ENCODE peak calls at places on chromosomes 5 and 9, in nine cellular contexts. U is colonic mucosa; V is stimulated activated CD8-positive, alpha-beta memory T cell treated with anti-CD3 and anti-CD28 coated beads, Interleukin-2, amount 100 ng/mL, for 1 hour; R is MM.1S; F is heart left ventricle; A is pons; C is SHP77; D is activated CD4-positive, alpha-beta T cell treated with anti-CD3 and anti-CD28 coated beads, Interleukin-2, amount 10 ng/mL, durations not matched to agents 24 days and 14 days; T is stimulated activated CD4-positive, alpha-beta T cell treated with anti-CD3 and anti-CD28 coated beads, Interleukin-15, amount 100 ng/mL, for 1 hour. Y is an unnamed sample.

GRCh38 chr5:135235551-135236100 is 163.4 kb downstream of the MACROH2A1 start:
- DNase-seq in T (no peak), F (no peak), R (no peak), C (no peak), V (no peak), U (no peak), D (no peak), A (no peak), Y (no peak)

GRCh38 chr5:79924936-79925893 is 65.8 kb downstream of the MTX3 start:
- DNase-seq in V (no peak), A (no peak), F (no peak), U (no peak), C (no peak), D (peak), R (peak), T (peak), Y (no peak)

GRCh38 chr5:32254987-32255900 is 57.5 kb downstream of the MTMR12 start:
- DNase-seq in V (no peak), A (no peak), T (no peak), R (no peak), F (no peak), U (no peak), C (no peak), D (no peak), Y (peak)

GRCh38 chr5:83524991-83525390 is 53.4 kb downstream of the VCAN start:
- DNase-seq in U (no peak), R (no peak), A (no peak), D (no peak), C (no peak), F (no peak), V (no peak), T (no peak), Y (no peak)

GRCh38 chr9:107737610-107737986 is 248.0 kb upstream of the KLF4 start:
- DNase-seq in R (no peak), A (no peak), V (no peak), C (no peak), D (no peak), U (no peak), F (no peak), T (no peak), Y (no peak)

GRCh38 chr9:134010774-134011173 is 14.5 kb upstream of the BRD3OS start:
- DNase-seq in U (no peak), T (no peak), F (no peak), R (no peak), V (no peak), C (no peak), A (no peak), D (no peak), Y (peak)

GRCh38 chr5:93280518-93280917 is 300.5 kb downstream of the NR2F1-AS1 start:
- DNase-seq in C (peak), A (no peak), F (no peak), T (no peak), R (no peak), U (no peak), V (no peak), D (no peak), Y (no peak)

GRCh38 chr9:17120203-17120602 is 14.6 kb upstream of the CNTLN start:
- DNase-seq in F (no peak), U (no peak), D (no peak), R (no peak), A (no peak), T (no peak), C (no peak), V (no peak), Y (no peak)

GRCh38 chr5:94709277-94709676 is 90.8 kb downstream of the SLF1 start:
- DNase-seq in T (no peak), A (no peak), U (no peak), C (no peak), R (no peak), V (no peak), D (no peak), F (no peak), Y (no peak)

GRCh38 chr9:137088121-137088520 is 1.3 kb downstream of the MAN1B1 start:
- DNase-seq in C (no peak), R (no peak), U (no peak), F (no peak), V (no peak), A (no peak), T (no peak), D (no peak), Y (no peak)

GRCh38 chr5:1011226-1011631 is 2.6 kb downstream of the NKD2 start:
- DNase-seq in T (peak), C (peak), D (peak), R (peak), V (no peak), A (no peak), F (peak), U (peak), Y (no peak)

GRCh38 chr9:95143591-95144561 is 173.6 kb downstream of the FANCC start:
- DNase-seq in D (no peak), T (no peak), A (no peak), C (no peak), V (no peak), F (peak), U (peak), R (no peak), Y (no peak)

GRCh38 chr5:122846051-122846567 is 696 bp downstream of the SNX24 start:
- DNase-seq in V (no peak), R (no peak), F (no peak), T (no peak), U (no peak), A (peak), D (no peak), C (no peak), Y (no peak)

GRCh38 chr5:111929892-111930291 is 172.9 kb upstream of the NREP start:
- DNase-seq in A (no peak), D (no peak), R (no peak), T (no peak), V (no peak), U (no peak), C (no peak), F (no peak), Y (no peak)

GRCh38 chr9:19026375-19026774 is 6.6 kb downstream of the SAXO1 start:
- DNase-seq in C (no peak), D (no peak), R (no peak), A (no peak), F (no peak), U (no peak), V (no peak), T (no peak), Y (no peak)

GRCh38 chr5:158080112-158080511 is 221.2 kb upstream of the CLINT1 start:
- DNase-seq in T (no peak), R (no peak), U (no peak), D (no peak), A (no peak), C (no peak), V (no peak), F (no peak), Y (no peak)

GRCh38 chr5:180046656-180047055 is 24.9 kb downstream of the RNF130 start:
- DNase-seq in C (no peak), T (no peak), F (no peak), D (no peak), R (no peak), V (no peak), A (no peak), U (no peak), Y (no peak)

GRCh38 chr5:177494356-177495195 is 2.8 kb downstream of the PDLIM7 start:
- DNase-seq in C (no peak), D (peak), A (no peak), R (no peak), F (peak), V (no peak), U (peak), T (no peak), Y (peak)

GRCh38 chr5:118937393-118938061 is 50.8 kb downstream of the DTWD2 start:
- DNase-seq in U (no peak), C (no peak), A (no peak), T (no peak), V (no peak), R (no peak), F (no peak), D (no peak), Y (peak)

GRCh38 chr9:132609184-132609583 is 26.8 kb downstream of the BARHL1 start:
- DNase-seq in V (no peak), C (no peak), U (no peak), F (no peak), A (no peak), R (no peak), D (no peak), T (no peak), Y (no peak)

GRCh38 chr5:109759304-109759703 is 69.6 kb downstream of the MAN2A1 start:
- DNase-seq in D (no peak), U (no peak), F (no peak), R (no peak), V (no peak), T (no peak), A (no peak), C (no peak), Y (no peak)

GRCh38 chr5:849651-850301 is 1.0 kb downstream of the ZDHHC11 start:
- DNase-seq in A (no peak), V (no peak), D (no peak), T (no peak), C (no peak), F (peak), R (no peak), U (no peak), Y (no peak)

GRCh38 chr9:127112056-127112455 is 10.4 kb downstream of the ANGPTL2 start:
- DNase-seq in T (no peak), U (no peak), A (no peak), C (no peak), F (no peak), D (no peak), V (no peak), R (no peak), Y (no peak)

GRCh38 chr5:35404701-35405100 is 174.4 kb upstream of the PRLR start:
- DNase-seq in D (no peak), T (no peak), U (no peak), R (no peak), V (no peak), C (peak), F (no peak), A (no peak), Y (no peak)

GRCh38 chr9:121556580-121556979 is 56.9 kb upstream of the GGTA1 start:
- DNase-seq in F (no peak), A (no peak), R (no peak), C (no peak), T (no peak), D (no peak), U (peak), V (no peak), Y (peak)

GRCh38 chr9:123456011-123456410 is 100.0 kb downstream of the CRB2 start:
- DNase-seq in U (peak), C (no peak), D (no peak), F (no peak), R (no peak), T (no peak), A (no peak), V (no peak), Y (no peak)

GRCh38 chr5:14399054-14399657 is 182.4 kb upstream of the OTULINL start:
- DNase-seq in V (no peak), D (peak), U (peak), A (peak), T (no peak), F (no peak), R (peak), C (peak), Y (peak)

GRCh38 chr9:69385474-69386091 is 60.6 kb downstream of the ENTREP1 start:
- DNase-seq in A (no peak), T (no peak), C (no peak), V (no peak), F (no peak), R (peak), D (no peak), U (no peak), Y (no peak)

GRCh38 chr9:114214686-114215397 is 59.5 kb downstream of the COL27A1 start:
- DNase-seq in V (no peak), U (no peak), A (no peak), F (no peak), C (no peak), R (no peak), D (no peak), T (no peak), Y (no peak)

GRCh38 chr9:110650991-110651411 is 17.6 kb upstream of the MUSK start:
- DNase-seq in R (no peak), A (peak), F (no peak), C (peak), U (no peak), D (no peak), V (no peak), T (no peak), Y (peak)

GRCh38 chr9:74006935-74007334 is 490.2 kb upstream of the RORB start:
- DNase-seq in T (no peak), D (no peak), U (no peak), A (no peak), V (no peak), F (no peak), C (no peak), R (no peak), Y (no peak)

GRCh38 chr5:104177651-104178050 is 615.1 kb upstream of the NUDT12 start:
- DNase-seq in U (no peak), C (no peak), A (no peak), V (no peak), T (no peak), D (no peak), R (peak), F (no peak), Y (no peak)

GRCh38 chr5:131634666-131634995 is 398 bp downstream of the RAPGEF6 start:
- DNase-seq in T (peak), U (peak), V (peak), R (peak), A (no peak), D (peak), F (no peak), C (peak), Y (no peak)

GRCh38 chr5:40962207-40962955 is 53.1 kb downstream of the C7 start:
- DNase-seq in F (no peak), T (no peak), R (no peak), D (no peak), C (no peak), V (no peak), U (no peak), A (no peak), Y (no peak)

GRCh38 chr5:8349855-8350254 is 480.9 kb downstream of the MTRR start:
- DNase-seq in U (no peak), C (no peak), T (no peak), F (no peak), V (no peak), D (no peak), A (no peak), R (peak), Y (no peak)

GRCh38 chr5:91281409-91281808 is 101.7 kb downstream of the ARRDC3 start:
- DNase-seq in A (peak), V (no peak), D (no peak), C (no peak), R (no peak), F (no peak), T (no peak), U (no peak), Y (peak)

Y was measured in retinal pigment epithelial cell.